ENCODE peak calls at places on chromosomes 6 and 20, in six cellular contexts. A, C, G, Q, D and O are unnamed samples.

GRCh38 chr20:48635791-48636267 is 192.0 kb downstream of the PREX1 start:
- DNase-seq in D (peak), G (peak), A (peak), Q (no peak), C (peak), O (no peak)

GRCh38 chr6:144334150-144334708 is 49.1 kb downstream of the UTRN start:
- DNase-seq in Q (peak), A (no peak), C (no peak), D (no peak), G (peak), O (no peak)

GRCh38 chr6:110298916-110299315 is 59.2 kb downstream of the METTL24 start:
- DNase-seq in A (no peak), C (no peak), D (no peak), G (no peak), Q (no peak), O (no peak)

GRCh38 chr6:17278289-17279061 is 2.7 kb upstream of the RBM24 start:
- DNase-seq in A (peak), D (peak), Q (no peak), C (no peak), G (no peak), O (no peak)

GRCh38 chr6:40640591-40641293 is 53.6 kb upstream of the LRFN2 start:
- DNase-seq in D (no peak), A (no peak), C (peak), Q (no peak), G (no peak), O (no peak)

GRCh38 chr6:99603421-99604160 is 3.0 kb upstream of the PRDM13 start:
- DNase-seq in A (no peak), C (no peak), Q (no peak), D (peak), G (no peak), O (peak)

GRCh38 chr6:155889405-155889804 is 433.8 kb upstream of the NOX3 start:
- DNase-seq in C (no peak), Q (no peak), G (no peak), D (no peak), A (no peak), O (no peak)

GRCh38 chr6:163127587-163127986 is 286.9 kb upstream of the QKI start:
- DNase-seq in A (no peak), Q (no peak), D (no peak), C (no peak), G (no peak), O (no peak)

GRCh38 chr6:133995296-133995695 is 42.3 kb downstream of the TBPL1 start:
- DNase-seq in C (no peak), Q (no peak), G (no peak), D (no peak), A (peak), O (no peak)

GRCh38 chr20:14264869-14265268 is 72.5 kb downstream of the FLRT3 start:
- DNase-seq in Q (no peak), G (no peak), D (peak), A (peak), C (no peak), O (no peak)

GRCh38 chr20:53917145-53918009 is 153.0 kb downstream of the BCAS1 start:
- DNase-seq in A (peak), Q (peak), D (peak), G (no peak), C (no peak), O (no peak)